ENCODE peak calls at places on chromosomes 11 and 22, in ten cellular contexts. Y is BJ, E is GM23338, U is heart left ventricle, W is spleen, L is transverse colon, O is keratinocyte, T is OCI-LY7, M is GM20000, N is suprapubic skin. Q is an unnamed sample.
A peak's percentile ranks its signal among the peaks of the same experiment; 100 is the strongest.

GRCh38 chr11:115421338-115422012 is 82.7 kb downstream of the CADM1 start:
- DNase-seq in Y (no peak), E (no peak), U (peak; percentile 31), W (no peak), L (no peak), O (no peak), T (peak; percentile 31), M (no peak), N (no peak), Q (no peak)

GRCh38 chr11:131409307-131409706 is 38.9 kb downstream of the NTM start:
- DNase-seq in Y (no peak), E (no peak), U (no peak), W (no peak), L (no peak), O (no peak), T (no peak), M (no peak), N (no peak), Q (no peak)

GRCh38 chr11:67409261-67409666 is 5.4 kb downstream of the TBC1D10C start:
- DNase-seq in Y (no peak), E (no peak), U (no peak), W (peak; percentile 95), L (peak; percentile 77), O (no peak), T (peak; percentile 95), M (peak; percentile 82), N (no peak), Q (no peak)

GRCh38 chr11:65314501-65315203 is at the start of gene CDC42EP2:
- DNase-seq in Y (no peak), E (peak; percentile 87), U (peak; percentile 90), W (peak; percentile 94), L (peak; percentile 92), O (no peak), T (peak; percentile 74), M (peak; percentile 96), N (peak; percentile 91), Q (peak; percentile 71)

GRCh38 chr22:38955250-38955775 is 2.1 kb upstream of the APOBEC3A start:
- DNase-seq in Y (no peak), E (no peak), U (no peak), W (peak; percentile 66), L (no peak), O (no peak), T (no peak), M (no peak), N (no peak), Q (no peak)

GRCh38 chr11:131893103-131893502 is 522.7 kb downstream of the NTM start:
- DNase-seq in Y (no peak), E (no peak), U (no peak), W (no peak), L (no peak), O (no peak), T (no peak), M (peak; percentile 61), N (no peak), Q (no peak)

GRCh38 chr22:27867958-27868737 is 50.9 kb downstream of the PITPNB start:
- DNase-seq in Y (no peak), E (no peak), U (no peak), W (no peak), L (no peak), O (no peak), T (no peak), M (no peak), N (no peak), Q (no peak)

GRCh38 chr11:118168751-118169150 is 7.7 kb downstream of the SCN2B start:
- DNase-seq in Y (no peak), E (no peak), U (no peak), W (no peak), L (no peak), O (no peak), T (no peak), M (no peak), N (no peak), Q (no peak)

GRCh38 chr11:122791411-122791810 is 46.9 kb upstream of the CRTAM start:
- DNase-seq in Y (no peak), E (no peak), U (no peak), W (no peak), L (no peak), O (no peak), T (no peak), M (no peak), N (no peak), Q (no peak)

GRCh38 chr11:16871368-16871767 is 132.9 kb downstream of the C11orf58 start:
- DNase-seq in Y (no peak), E (no peak), U (no peak), W (no peak), L (no peak), O (no peak), T (no peak), M (no peak), N (no peak), Q (no peak)

GRCh38 chr11:44976576-44976975 is 25.9 kb upstream of the TP53I11 start:
- DNase-seq in Y (no peak), E (no peak), U (no peak), W (no peak), L (peak; percentile 30), O (no peak), T (no peak), M (no peak), N (no peak), Q (no peak)

GRCh38 chr11:44978961-44979331 is 28.3 kb upstream of the TP53I11 start:
- DNase-seq in Y (no peak), E (no peak), U (no peak), W (peak; percentile 59), L (peak; percentile 84), O (no peak), T (no peak), M (no peak), N (no peak), Q (no peak)

GRCh38 chr11:44978279-44978960 is 27.7 kb upstream of the TP53I11 start:
- DNase-seq in Y (no peak), E (no peak), U (no peak), W (no peak), L (no peak), O (no peak), T (no peak), M (no peak), N (no peak), Q (no peak)

GRCh38 chr11:44979536-44980399 is 29.1 kb upstream of the TP53I11 start:
- DNase-seq in Y (no peak), E (peak; percentile 43), U (peak; percentile 64), W (peak; percentile 68), L (peak; percentile 85), O (peak; percentile 48), T (no peak), M (no peak), N (no peak), Q (no peak)

GRCh38 chr11:44977493-44977984 is 26.9 kb upstream of the TP53I11 start:
- DNase-seq in Y (no peak), E (peak; percentile 53), U (no peak), W (no peak), L (peak; percentile 41), O (no peak), T (no peak), M (no peak), N (no peak), Q (no peak)
- TF ChIP-seq CTCF in Y (peak; percentile 33), E (peak; percentile 75), U (no peak), W (peak; percentile 27), L (no peak), O (no peak), T (peak; percentile 57), M (no peak), N (no peak), Q (peak; percentile 37)

GRCh38 chr11:82315093-82315492 is 418.6 kb downstream of the FAM181B start:
- DNase-seq in Y (no peak), E (peak; percentile 81), U (no peak), W (no peak), L (peak; percentile 11), O (no peak), T (peak; percentile 3), M (peak; percentile 3), N (no peak), Q (peak; percentile 20)
- TF ChIP-seq CTCF in Y (no peak), E (peak; percentile 85), U (no peak), W (no peak), L (peak; percentile 15), O (peak; percentile 11), T (peak; percentile 55), M (peak; percentile 12), N (no peak), Q (peak; percentile 75)

GRCh38 chr11:35169754-35170153 is 30.8 kb downstream of the CD44 start:
- DNase-seq in Y (no peak), E (no peak), U (no peak), W (no peak), L (no peak), O (no peak), T (no peak), M (no peak), N (no peak), Q (no peak)

GRCh38 chr11:35168606-35169200 is 29.7 kb downstream of the CD44 start:
- DNase-seq in Y (no peak), E (no peak), U (no peak), W (no peak), L (no peak), O (no peak), T (no peak), M (no peak), N (no peak), Q (no peak)

GRCh38 chr11:35173011-35173511 is 34.1 kb downstream of the CD44 start:
- DNase-seq in Y (no peak), E (peak; percentile 32), U (peak; percentile 29), W (no peak), L (peak; percentile 66), O (no peak), T (peak; percentile 30), M (peak; percentile 15), N (no peak), Q (no peak)

GRCh38 chr11:35171226-35171625 is 32.3 kb downstream of the CD44 start:
- DNase-seq in Y (no peak), E (no peak), U (no peak), W (no peak), L (no peak), O (no peak), T (no peak), M (no peak), N (no peak), Q (no peak)

GRCh38 chr11:35170503-35170902 is 31.5 kb downstream of the CD44 start:
- DNase-seq in Y (no peak), E (no peak), U (no peak), W (no peak), L (no peak), O (no peak), T (no peak), M (no peak), N (no peak), Q (no peak)
- TF ChIP-seq CTCF in Y (no peak), E (no peak), U (no peak), W (no peak), L (no peak), O (no peak), T (no peak), M (no peak), N (no peak), Q (no peak)

DNA sequence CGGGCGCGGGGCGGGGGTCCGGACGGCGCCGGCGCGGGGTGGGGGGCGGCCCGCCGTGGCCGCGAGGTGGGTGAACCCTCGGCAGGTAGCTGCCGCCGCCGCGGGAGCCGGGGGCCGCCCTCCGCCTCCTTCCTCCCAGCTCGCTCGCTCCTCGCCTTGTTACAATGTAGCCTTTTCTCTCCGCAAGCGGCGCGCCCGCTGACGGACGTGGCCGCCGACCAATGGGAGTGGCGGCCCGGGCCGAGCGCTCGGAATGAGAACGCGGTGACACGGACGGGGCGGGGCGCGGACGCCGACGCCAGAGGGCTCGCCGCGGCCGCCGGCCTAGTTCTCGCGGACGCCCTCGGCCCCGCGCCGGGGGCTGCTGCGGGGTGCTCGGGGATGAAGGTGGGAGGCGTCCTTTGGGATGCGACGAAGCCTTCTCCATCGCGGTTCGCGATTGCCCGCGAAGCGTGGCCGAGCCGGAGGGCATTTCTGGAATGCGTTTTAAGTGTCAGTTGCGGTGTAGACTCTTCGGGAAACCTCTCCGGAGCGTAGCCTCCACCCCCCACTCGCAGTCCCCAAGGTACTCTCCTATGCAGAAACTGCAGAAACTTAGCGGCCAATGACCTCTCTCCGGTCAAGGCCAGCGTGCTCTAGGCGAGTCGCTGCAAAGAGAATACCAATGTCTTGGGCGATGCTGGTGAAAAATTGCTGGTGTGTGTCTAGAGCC is 734 bp downstream of the PRDM11 start:
- DNase-seq in Y (peak; percentile 56), E (peak; percentile 95), U (peak; percentile 96), W (peak; percentile 98), L (peak; percentile 96), O (peak; percentile 58), T (peak; percentile 97), M (peak; percentile 99), N (peak; percentile 96), Q (peak; percentile 92)
- TF ChIP-seq CTCF in Y (no peak), E (no peak), U (no peak), W (no peak), L (no peak), O (no peak), T (no peak), M (no peak), N (no peak), Q (no peak)